ENCODE peak calls at places on chromosomes 5 and 9, in nine cellular contexts. One of them, this sample, is unnamed.

GRCh38 chr5:94243612-94244011 is 374.8 kb downstream of the KIAA0825 start:
- DNase-seq in GM12892: no peak
- DNase-seq in NCI-H82: no peak
- DNase-seq in D341Med: no peak
- DNase-seq in stimulated activated CD8-positive, alpha-beta memory T cell treated with anti-CD3 and anti-CD28 coated beads, Interleukin-4, amount 100 ng/mL, for 4 hours: no peak
- DNase-seq in fibroblast of pulmonary artery: no peak
- DNase-seq in skeletal muscle cell: no peak
- DNase-seq in Panc1: no peak
- DNase-seq in substantia nigra: no peak
- DNase-seq in this sample: no peak

GRCh38 chr5:143599474-143599873 is 196.0 kb upstream of the NR3C1 start:
- DNase-seq in stimulated activated CD8-positive, alpha-beta memory T cell treated with anti-CD3 and anti-CD28 coated beads, Interleukin-4, amount 100 ng/mL, for 4 hours: no peak
- DNase-seq in Panc1: no peak
- DNase-seq in substantia nigra: no peak
- DNase-seq in GM12892: no peak
- DNase-seq in NCI-H82: no peak
- DNase-seq in skeletal muscle cell: no peak
- DNase-seq in D341Med: no peak
- DNase-seq in fibroblast of pulmonary artery: no peak
- DNase-seq in this sample: no peak

GRCh38 chr9:114117996-114118830 is 19.1 kb upstream of the KIF12 start:
- DNase-seq in substantia nigra: no peak
- DNase-seq in fibroblast of pulmonary artery: no peak
- DNase-seq in GM12892: no peak
- DNase-seq in Panc1: no peak
- DNase-seq in D341Med: no peak
- DNase-seq in skeletal muscle cell: no peak
- DNase-seq in NCI-H82: no peak
- DNase-seq in stimulated activated CD8-positive, alpha-beta memory T cell treated with anti-CD3 and anti-CD28 coated beads, Interleukin-4, amount 100 ng/mL, for 4 hours: no peak
- DNase-seq in this sample: no peak

GRCh38 chr5:151740958-151741373 is 17.5 kb downstream of the ATOX1 start:
- DNase-seq in NCI-H82: no peak
- DNase-seq in D341Med: no peak
- DNase-seq in substantia nigra: no peak
- DNase-seq in stimulated activated CD8-positive, alpha-beta memory T cell treated with anti-CD3 and anti-CD28 coated beads, Interleukin-4, amount 100 ng/mL, for 4 hours: no peak
- DNase-seq in GM12892: no peak
- DNase-seq in fibroblast of pulmonary artery: peak; percentile 62
- DNase-seq in skeletal muscle cell: no peak
- DNase-seq in Panc1: peak; percentile 42
- DNase-seq in this sample: no peak

GRCh38 chr9:112338561-112338960 is 5.1 kb upstream of the PTBP3 start:
- DNase-seq in Panc1: no peak
- DNase-seq in GM12892: no peak
- DNase-seq in substantia nigra: no peak
- DNase-seq in skeletal muscle cell: peak; percentile 59
- DNase-seq in stimulated activated CD8-positive, alpha-beta memory T cell treated with anti-CD3 and anti-CD28 coated beads, Interleukin-4, amount 100 ng/mL, for 4 hours: no peak
- DNase-seq in fibroblast of pulmonary artery: peak; percentile 38
- DNase-seq in D341Med: no peak
- DNase-seq in NCI-H82: no peak
- DNase-seq in this sample: no peak

GRCh38 chr9:135714242-135715055 is 12.5 kb downstream of the KCNT1 start:
- DNase-seq in GM12892: no peak
- DNase-seq in NCI-H82: no peak
- DNase-seq in Panc1: no peak
- DNase-seq in skeletal muscle cell: no peak
- DNase-seq in stimulated activated CD8-positive, alpha-beta memory T cell treated with anti-CD3 and anti-CD28 coated beads, Interleukin-4, amount 100 ng/mL, for 4 hours: no peak
- DNase-seq in substantia nigra: no peak
- DNase-seq in fibroblast of pulmonary artery: no peak
- DNase-seq in D341Med: no peak
- DNase-seq in this sample: no peak

GRCh38 chr5:51389582-51390463 is 6.6 kb downstream of the ISL1 start:
- DNase-seq in Panc1: no peak
- DNase-seq in NCI-H82: no peak
- DNase-seq in skeletal muscle cell: no peak
- DNase-seq in stimulated activated CD8-positive, alpha-beta memory T cell treated with anti-CD3 and anti-CD28 coated beads, Interleukin-4, amount 100 ng/mL, for 4 hours: no peak
- DNase-seq in GM12892: no peak
- DNase-seq in substantia nigra: no peak
- DNase-seq in D341Med: peak; percentile 58
- DNase-seq in fibroblast of pulmonary artery: no peak
- DNase-seq in this sample: no peak

GRCh38 chr5:143115381-143115780 is 288.1 kb downstream of the NR3C1 start:
- DNase-seq in fibroblast of pulmonary artery: no peak
- DNase-seq in GM12892: no peak
- DNase-seq in stimulated activated CD8-positive, alpha-beta memory T cell treated with anti-CD3 and anti-CD28 coated beads, Interleukin-4, amount 100 ng/mL, for 4 hours: no peak
- DNase-seq in NCI-H82: no peak
- DNase-seq in substantia nigra: no peak
- DNase-seq in D341Med: no peak
- DNase-seq in skeletal muscle cell: no peak
- DNase-seq in Panc1: no peak
- DNase-seq in this sample: no peak

GRCh38 chr9:91234523-91234922 is 127.2 kb downstream of the AUH start:
- DNase-seq in substantia nigra: no peak
- DNase-seq in D341Med: no peak
- DNase-seq in stimulated activated CD8-positive, alpha-beta memory T cell treated with anti-CD3 and anti-CD28 coated beads, Interleukin-4, amount 100 ng/mL, for 4 hours: no peak
- DNase-seq in NCI-H82: no peak
- DNase-seq in skeletal muscle cell: no peak
- DNase-seq in GM12892: no peak
- DNase-seq in Panc1: no peak
- DNase-seq in fibroblast of pulmonary artery: peak; percentile 29
- DNase-seq in this sample: no peak

GRCh38 chr9:89080193-89080592 is 88.9 kb downstream of the S1PR3 start:
- DNase-seq in skeletal muscle cell: no peak
- DNase-seq in substantia nigra: no peak
- DNase-seq in fibroblast of pulmonary artery: peak; percentile 77
- DNase-seq in stimulated activated CD8-positive, alpha-beta memory T cell treated with anti-CD3 and anti-CD28 coated beads, Interleukin-4, amount 100 ng/mL, for 4 hours: no peak
- DNase-seq in GM12892: no peak
- DNase-seq in D341Med: no peak
- DNase-seq in Panc1: no peak
- DNase-seq in NCI-H82: no peak
- DNase-seq in this sample: no peak

GRCh38 chr9:12822111-12822510 is 47.3 kb downstream of the LURAP1L start:
- DNase-seq in D341Med: no peak
- DNase-seq in substantia nigra: no peak
- DNase-seq in stimulated activated CD8-positive, alpha-beta memory T cell treated with anti-CD3 and anti-CD28 coated beads, Interleukin-4, amount 100 ng/mL, for 4 hours: no peak
- DNase-seq in GM12892: no peak
- DNase-seq in skeletal muscle cell: no peak
- DNase-seq in NCI-H82: no peak
- DNase-seq in fibroblast of pulmonary artery: no peak
- DNase-seq in Panc1: no peak
- DNase-seq in this sample: no peak

GRCh38 chr5:75009559-75010230 is 42.7 kb downstream of the GCNT4 start:
- DNase-seq in fibroblast of pulmonary artery: no peak
- DNase-seq in D341Med: no peak
- DNase-seq in skeletal muscle cell: no peak
- DNase-seq in substantia nigra: no peak
- DNase-seq in stimulated activated CD8-positive, alpha-beta memory T cell treated with anti-CD3 and anti-CD28 coated beads, Interleukin-4, amount 100 ng/mL, for 4 hours: no peak
- DNase-seq in Panc1: no peak
- DNase-seq in GM12892: no peak
- DNase-seq in NCI-H82: no peak
- DNase-seq in this sample: no peak

GRCh38 chr5:6781711-6782110 is 68.5 kb downstream of the TENT4A start:
- DNase-seq in GM12892: no peak
- DNase-seq in Panc1: no peak
- DNase-seq in stimulated activated CD8-positive, alpha-beta memory T cell treated with anti-CD3 and anti-CD28 coated beads, Interleukin-4, amount 100 ng/mL, for 4 hours: no peak
- DNase-seq in skeletal muscle cell: no peak
- DNase-seq in fibroblast of pulmonary artery: no peak
- DNase-seq in D341Med: no peak
- DNase-seq in NCI-H82: no peak
- DNase-seq in substantia nigra: no peak
- DNase-seq in this sample: no peak

GRCh38 chr5:122192883-122193496 is 63.6 kb downstream of the ZNF474 start:
- DNase-seq in fibroblast of pulmonary artery: peak; percentile 81
- DNase-seq in skeletal muscle cell: no peak
- DNase-seq in substantia nigra: no peak
- DNase-seq in NCI-H82: peak; percentile 83
- DNase-seq in stimulated activated CD8-positive, alpha-beta memory T cell treated with anti-CD3 and anti-CD28 coated beads, Interleukin-4, amount 100 ng/mL, for 4 hours: no peak
- DNase-seq in GM12892: no peak
- DNase-seq in D341Med: peak; percentile 60
- DNase-seq in Panc1: peak; percentile 38
- DNase-seq in this sample: no peak

GRCh38 chr5:1214936-1215220 is 10.3 kb upstream of the SLC6A18 start:
- DNase-seq in stimulated activated CD8-positive, alpha-beta memory T cell treated with anti-CD3 and anti-CD28 coated beads, Interleukin-4, amount 100 ng/mL, for 4 hours: no peak
- DNase-seq in fibroblast of pulmonary artery: no peak
- DNase-seq in D341Med: no peak
- DNase-seq in skeletal muscle cell: no peak
- DNase-seq in GM12892: no peak
- DNase-seq in substantia nigra: no peak
- DNase-seq in Panc1: no peak
- DNase-seq in NCI-H82: no peak
- DNase-seq in this sample: no peak

GRCh38 chr9:97907051-97907450 is 15.2 kb downstream of the TRMO start:
- DNase-seq in skeletal muscle cell: no peak
- DNase-seq in Panc1: no peak
- DNase-seq in NCI-H82: no peak
- DNase-seq in substantia nigra: no peak
- DNase-seq in fibroblast of pulmonary artery: no peak
- DNase-seq in stimulated activated CD8-positive, alpha-beta memory T cell treated with anti-CD3 and anti-CD28 coated beads, Interleukin-4, amount 100 ng/mL, for 4 hours: no peak
- DNase-seq in D341Med: no peak
- DNase-seq in GM12892: no peak
- DNase-seq in this sample: no peak

GRCh38 chr5:1983401-1983800 is 100.7 kb upstream of the IRX4 start:
- DNase-seq in fibroblast of pulmonary artery: no peak
- DNase-seq in stimulated activated CD8-positive, alpha-beta memory T cell treated with anti-CD3 and anti-CD28 coated beads, Interleukin-4, amount 100 ng/mL, for 4 hours: no peak
- DNase-seq in substantia nigra: no peak
- DNase-seq in D341Med: no peak
- DNase-seq in NCI-H82: no peak
- DNase-seq in Panc1: no peak
- DNase-seq in skeletal muscle cell: no peak
- DNase-seq in GM12892: no peak
- DNase-seq in this sample: no peak

GRCh38 chr5:5419291-5420210 is 2.9 kb upstream of the ICE1 start:
- DNase-seq in Panc1: peak; percentile 65
- DNase-seq in stimulated activated CD8-positive, alpha-beta memory T cell treated with anti-CD3 and anti-CD28 coated beads, Interleukin-4, amount 100 ng/mL, for 4 hours: no peak
- DNase-seq in GM12892: no peak
- DNase-seq in D341Med: peak; percentile 52
- DNase-seq in fibroblast of pulmonary artery: peak; percentile 80
- DNase-seq in substantia nigra: no peak
- DNase-seq in NCI-H82: peak; percentile 70
- DNase-seq in skeletal muscle cell: peak; percentile 94
- DNase-seq in this sample: no peak

GRCh38 chr9:132169672-132170392 is 8.0 kb downstream of the NTNG2 start:
- DNase-seq in D341Med: peak; percentile 86
- DNase-seq in Panc1: no peak
- DNase-seq in NCI-H82: peak; percentile 88
- DNase-seq in stimulated activated CD8-positive, alpha-beta memory T cell treated with anti-CD3 and anti-CD28 coated beads, Interleukin-4, amount 100 ng/mL, for 4 hours: peak; percentile 14
- DNase-seq in substantia nigra: peak; percentile 79
- DNase-seq in GM12892: peak; percentile 63
- DNase-seq in skeletal muscle cell: no peak
- DNase-seq in fibroblast of pulmonary artery: peak; percentile 65
- DNase-seq in this sample: no peak

GRCh38 chr9:129774791-129775149 is 21.9 kb upstream of the PTGES start:
- DNase-seq in skeletal muscle cell: no peak
- DNase-seq in D341Med: no peak
- DNase-seq in fibroblast of pulmonary artery: no peak
- DNase-seq in GM12892: no peak
- DNase-seq in Panc1: no peak
- DNase-seq in substantia nigra: no peak
- DNase-seq in stimulated activated CD8-positive, alpha-beta memory T cell treated with anti-CD3 and anti-CD28 coated beads, Interleukin-4, amount 100 ng/mL, for 4 hours: no peak
- DNase-seq in NCI-H82: no peak
- DNase-seq in this sample: no peak

GRCh38 chr9:94692601-94693000 is 33.9 kb upstream of the AOPEP start:
- DNase-seq in stimulated activated CD8-positive, alpha-beta memory T cell treated with anti-CD3 and anti-CD28 coated beads, Interleukin-4, amount 100 ng/mL, for 4 hours: no peak
- DNase-seq in NCI-H82: no peak
- DNase-seq in substantia nigra: no peak
- DNase-seq in skeletal muscle cell: no peak
- DNase-seq in fibroblast of pulmonary artery: no peak
- DNase-seq in Panc1: no peak
- DNase-seq in GM12892: no peak
- DNase-seq in D341Med: no peak
- DNase-seq in this sample: no peak

GRCh38 chr9:116452227-116452626 is 234.9 kb upstream of the TRIM32 start:
- DNase-seq in Panc1: no peak
- DNase-seq in GM12892: no peak
- DNase-seq in D341Med: no peak
- DNase-seq in stimulated activated CD8-positive, alpha-beta memory T cell treated with anti-CD3 and anti-CD28 coated beads, Interleukin-4, amount 100 ng/mL, for 4 hours: no peak
- DNase-seq in fibroblast of pulmonary artery: no peak
- DNase-seq in NCI-H82: no peak
- DNase-seq in skeletal muscle cell: no peak
- DNase-seq in substantia nigra: no peak
- DNase-seq in this sample: no peak

GRCh38 chr9:27528278-27528885 is 1.2 kb downstream of the MOB3B start:
- DNase-seq in substantia nigra: peak; percentile 75
- DNase-seq in GM12892: peak; percentile 36
- DNase-seq in Panc1: no peak
- DNase-seq in NCI-H82: peak; percentile 24
- DNase-seq in stimulated activated CD8-positive, alpha-beta memory T cell treated with anti-CD3 and anti-CD28 coated beads, Interleukin-4, amount 100 ng/mL, for 4 hours: peak; percentile 12
- DNase-seq in skeletal muscle cell: no peak
- DNase-seq in fibroblast of pulmonary artery: peak; percentile 60
- DNase-seq in D341Med: peak; percentile 45
- DNase-seq in this sample: peak; percentile 74

GRCh38 chr5:57853929-57854697 is 371.5 kb upstream of the ACTBL2 start:
- DNase-seq in Panc1: no peak
- DNase-seq in fibroblast of pulmonary artery: no peak
- DNase-seq in NCI-H82: no peak
- DNase-seq in substantia nigra: no peak
- DNase-seq in stimulated activated CD8-positive, alpha-beta memory T cell treated with anti-CD3 and anti-CD28 coated beads, Interleukin-4, amount 100 ng/mL, for 4 hours: no peak
- DNase-seq in D341Med: no peak
- DNase-seq in GM12892: no peak
- DNase-seq in skeletal muscle cell: no peak
- DNase-seq in this sample: no peak

GRCh38 chr9:72753261-72753893 is 199.5 kb downstream of the ALDH1A1 start:
- DNase-seq in NCI-H82: peak; percentile 9
- DNase-seq in substantia nigra: no peak
- DNase-seq in fibroblast of pulmonary artery: peak; percentile 43
- DNase-seq in GM12892: no peak
- DNase-seq in skeletal muscle cell: no peak
- DNase-seq in Panc1: peak; percentile 7
- DNase-seq in stimulated activated CD8-positive, alpha-beta memory T cell treated with anti-CD3 and anti-CD28 coated beads, Interleukin-4, amount 100 ng/mL, for 4 hours: no peak
- DNase-seq in D341Med: no peak
- DNase-seq in this sample: no peak

GRCh38 chr9:14315754-14316573 is 2.0 kb upstream of the NFIB start:
- DNase-seq in Panc1: no peak
- DNase-seq in skeletal muscle cell: no peak
- DNase-seq in substantia nigra: no peak
- DNase-seq in stimulated activated CD8-positive, alpha-beta memory T cell treated with anti-CD3 and anti-CD28 coated beads, Interleukin-4, amount 100 ng/mL, for 4 hours: no peak
- DNase-seq in NCI-H82: peak; percentile 71
- DNase-seq in GM12892: no peak
- DNase-seq in fibroblast of pulmonary artery: peak; percentile 85
- DNase-seq in D341Med: peak; percentile 46
- DNase-seq in this sample: no peak

GRCh38 chr5:62538017-62538942 is 40.3 kb upstream of the LRRC70 start:
- DNase-seq in NCI-H82: no peak
- DNase-seq in substantia nigra: no peak
- DNase-seq in fibroblast of pulmonary artery: peak; percentile 98
- DNase-seq in skeletal muscle cell: peak; percentile 43
- DNase-seq in GM12892: no peak
- DNase-seq in D341Med: no peak
- DNase-seq in stimulated activated CD8-positive, alpha-beta memory T cell treated with anti-CD3 and anti-CD28 coated beads, Interleukin-4, amount 100 ng/mL, for 4 hours: no peak
- DNase-seq in Panc1: peak; percentile 36
- DNase-seq in this sample: no peak

GRCh38 chr5:176847726-176848290 is 37.4 kb downstream of the UNC5A start:
- DNase-seq in stimulated activated CD8-positive, alpha-beta memory T cell treated with anti-CD3 and anti-CD28 coated beads, Interleukin-4, amount 100 ng/mL, for 4 hours: no peak
- DNase-seq in D341Med: no peak
- DNase-seq in substantia nigra: no peak
- DNase-seq in GM12892: no peak
- DNase-seq in skeletal muscle cell: no peak
- DNase-seq in Panc1: no peak
- DNase-seq in NCI-H82: no peak
- DNase-seq in fibroblast of pulmonary artery: no peak
- DNase-seq in this sample: no peak

GRCh38 chr5:142915840-142916424 is 145.8 kb downstream of the ARHGAP26 start:
- DNase-seq in skeletal muscle cell: no peak
- DNase-seq in substantia nigra: no peak
- DNase-seq in D341Med: peak; percentile 48
- DNase-seq in Panc1: peak; percentile 10
- DNase-seq in NCI-H82: peak; percentile 68
- DNase-seq in GM12892: no peak
- DNase-seq in fibroblast of pulmonary artery: peak; percentile 42
- DNase-seq in stimulated activated CD8-positive, alpha-beta memory T cell treated with anti-CD3 and anti-CD28 coated beads, Interleukin-4, amount 100 ng/mL, for 4 hours: no peak
- DNase-seq in this sample: no peak

GRCh38 chr5:142671801-142672200 is 14.1 kb downstream of the FGF1 start:
- DNase-seq in substantia nigra: no peak
- DNase-seq in fibroblast of pulmonary artery: peak; percentile 70
- DNase-seq in skeletal muscle cell: peak; percentile 54
- DNase-seq in stimulated activated CD8-positive, alpha-beta memory T cell treated with anti-CD3 and anti-CD28 coated beads, Interleukin-4, amount 100 ng/mL, for 4 hours: no peak
- DNase-seq in Panc1: no peak
- DNase-seq in D341Med: no peak
- DNase-seq in NCI-H82: no peak
- DNase-seq in GM12892: no peak
- DNase-seq in this sample: no peak

GRCh38 chr9:18314321-18314720 is 159.6 kb upstream of the ADAMTSL1 start:
- DNase-seq in stimulated activated CD8-positive, alpha-beta memory T cell treated with anti-CD3 and anti-CD28 coated beads, Interleukin-4, amount 100 ng/mL, for 4 hours: no peak
- DNase-seq in skeletal muscle cell: no peak
- DNase-seq in D341Med: no peak
- DNase-seq in NCI-H82: no peak
- DNase-seq in substantia nigra: no peak
- DNase-seq in fibroblast of pulmonary artery: no peak
- DNase-seq in Panc1: no peak
- DNase-seq in GM12892: no peak
- DNase-seq in this sample: no peak